ENCODE peak calls at places on chromosome 17, in five cellular contexts. Q is psoas muscle, P is SJSA1, S is lung, D is fibroblast of lung. N is an unnamed sample.

GRCh38 chr17:57861737-57862409 is 12.0 kb upstream of the MRPS23 start:
- DNase-seq in D (peak; percentile 56), Q (peak; percentile 81), S (peak; percentile 66), P (peak; percentile 76), N (no peak)

GRCh38 chr17:81536299-81537290 is 8.4 kb downstream of the FSCN2 start:
- DNase-seq in D (no peak), Q (no peak), P (no peak), S (no peak), N (no peak)

GRCh38 chr17:57553991-57554825 is 190.9 kb downstream of the CCDC182 start:
- DNase-seq in D (peak; percentile 58), P (peak; percentile 34), S (no peak), Q (no peak), N (no peak)

GRCh38 chr17:16282522-16282921 is 65.5 kb downstream of the PIGL start:
- DNase-seq in P (peak; percentile 78), S (no peak), D (peak; percentile 71), Q (no peak), N (no peak)

GRCh38 chr17:82349287-82349701 is 9.8 kb upstream of the TEX19 start:
- DNase-seq in S (no peak), D (no peak), Q (no peak), P (no peak), N (peak; percentile 81)

GRCh38 chr17:29618272-29619065 is 4.2 kb downstream of the CORO6 start:
- DNase-seq in D (no peak), P (no peak), S (no peak), Q (no peak), N (no peak)

GRCh38 chr17:61128671-61129115 is 270.9 kb upstream of the TBX2 start:
- DNase-seq in S (no peak), Q (no peak), D (peak; percentile 85), P (no peak), N (no peak)

GRCh38 chr17:79994602-79995001 is 41.1 kb downstream of the TBC1D16 start:
- DNase-seq in P (no peak), Q (no peak), S (no peak), D (no peak), N (no peak)

GRCh38 chr17:9209781-9210370 is 188.6 kb downstream of the NTN1 start:
- DNase-seq in P (no peak), Q (no peak), D (no peak), S (no peak), N (no peak)

GRCh38 chr17:77750427-77751043 is 208.0 kb upstream of the TNRC6C start:
- DNase-seq in P (no peak), Q (no peak), S (no peak), D (no peak), N (no peak)

GRCh38 chr17:55267777-55268648 is 3.3 kb downstream of the HLF start:
- DNase-seq in D (no peak), Q (no peak), P (no peak), S (no peak), N (no peak)

GRCh38 chr17:6135216-6135615 is 65.0 kb downstream of the WSCD1 start:
- DNase-seq in Q (no peak), D (no peak), S (no peak), P (no peak), N (no peak)

GRCh38 chr17:76382305-76382802 is 2.1 kb upstream of the SPHK1 start:
- DNase-seq in Q (peak; percentile 37), P (peak; percentile 88), S (no peak), D (no peak), N (no peak)

GRCh38 chr17:38747385-38748328 is 479 bp downstream of the PCGF2 start:
- DNase-seq in Q (peak; percentile 52), P (peak; percentile 34), D (no peak), S (no peak), N (no peak)

GRCh38 chr17:73338050-73338491 is 26.3 kb upstream of the CDC42EP4 start:
- DNase-seq in D (peak; percentile 81), S (no peak), Q (no peak), P (peak; percentile 99), N (no peak)

GRCh38 chr17:50908860-50909764 is 43.0 kb upstream of the TOB1 start:
- DNase-seq in P (no peak), Q (peak; percentile 57), S (peak; percentile 71), D (no peak), N (no peak)

GRCh38 chr17:1644493-1645206 is 882 bp downstream of the SCARF1 start:
- DNase-seq in Q (no peak), D (no peak), S (no peak), P (peak; percentile 15), N (no peak)

GRCh38 chr17:1646199-1646875 is 805 bp upstream of the SCARF1 start:
- DNase-seq in D (no peak), Q (no peak), S (no peak), P (no peak), N (no peak)

GRCh38 chr17:1643293-1643998 is 2.1 kb downstream of the SCARF1 start:
- DNase-seq in S (peak; percentile 76), D (no peak), Q (peak; percentile 49), P (no peak), N (no peak)

GRCh38 chr17:1643999-1644492 is 1.5 kb downstream of the SCARF1 start:
- DNase-seq in D (no peak), Q (no peak), S (peak; percentile 72), P (peak; percentile 12), N (no peak)

GRCh38 chr17:1645207-1646171 is at the start of gene SCARF1:
- DNase-seq in P (no peak), D (no peak), Q (peak; percentile 59), S (no peak), N (no peak)
- H3K4me3 ChIP-seq in P (no peak within 1 kb of the TSS), D (no peak within 1 kb of the TSS), Q (peak within 1 kb of the TSS; percentile 61), S (peak within 1 kb of the TSS; percentile 37), N (no peak within 1 kb of the TSS)

DNA sequence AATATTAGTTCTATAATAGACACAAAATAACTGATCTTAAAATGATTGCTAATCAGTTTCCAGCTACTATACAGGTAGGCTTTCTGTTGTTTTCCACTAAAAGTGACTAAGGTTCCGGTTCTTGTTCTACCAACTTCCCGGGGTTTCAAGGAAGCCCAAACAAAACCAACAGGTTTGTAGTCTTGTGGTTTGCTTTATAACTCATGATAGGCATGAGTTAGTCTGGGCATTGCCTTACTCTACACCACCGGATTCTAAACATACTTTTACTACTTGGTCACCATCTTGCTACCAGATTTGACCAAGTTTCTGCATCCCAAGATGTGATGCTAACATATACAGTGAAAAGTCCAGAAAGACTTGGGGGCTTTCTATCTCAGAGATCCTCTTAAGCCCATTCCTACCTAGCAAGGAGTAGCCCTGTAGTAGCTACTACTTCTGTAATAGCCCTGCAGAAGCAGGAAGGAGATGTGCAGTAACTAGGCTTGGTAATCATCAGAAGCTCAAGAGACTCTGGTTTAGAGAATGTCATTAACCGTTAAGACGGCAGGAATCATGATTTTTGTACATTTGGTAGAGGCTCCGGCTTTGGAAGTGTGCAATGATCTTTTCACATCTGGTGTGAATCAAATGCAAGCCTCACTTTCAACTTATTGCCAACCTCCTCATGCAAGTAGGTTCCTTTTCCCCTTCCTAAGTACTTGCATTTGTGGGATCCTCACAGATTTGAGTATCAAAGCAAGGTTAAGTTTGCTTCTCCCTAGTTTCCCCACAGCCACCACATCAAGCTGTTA is 1.6 kb downstream of the FAM117A start:
- DNase-seq in S (no peak), D (no peak), Q (no peak), P (no peak), N (no peak)
- H3K4me3 ChIP-seq in S (no peak overlapping the region), D (no peak overlapping the region), Q (peak overlapping the region; percentile 73), P (no peak overlapping the region), N (peak overlapping the region; percentile 56)

DNA sequence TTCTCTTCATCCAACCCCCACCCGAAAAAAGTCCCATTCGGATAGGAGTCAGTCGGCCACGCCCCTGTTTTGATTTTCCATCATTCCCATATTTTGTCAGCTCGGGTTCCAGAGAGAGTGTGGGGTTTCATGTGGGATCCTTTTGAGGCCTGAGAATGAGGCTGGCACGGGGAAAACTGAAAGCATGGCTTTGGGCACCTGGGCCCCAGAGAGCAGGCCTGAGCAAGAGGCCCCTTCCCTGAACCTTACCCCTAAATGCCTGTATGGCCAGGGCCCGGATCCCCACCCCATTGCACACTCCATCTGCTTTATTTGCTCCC is 4.6 kb upstream of the HOXB4 start:
- DNase-seq in P (no peak), Q (no peak), S (no peak), D (no peak), N (no peak)
- H3K4me3 ChIP-seq in P (no peak overlapping the region), Q (peak overlapping the region; percentile 61), S (no peak overlapping the region), D (peak overlapping the region; percentile 86), N (no peak overlapping the region)

DNA sequence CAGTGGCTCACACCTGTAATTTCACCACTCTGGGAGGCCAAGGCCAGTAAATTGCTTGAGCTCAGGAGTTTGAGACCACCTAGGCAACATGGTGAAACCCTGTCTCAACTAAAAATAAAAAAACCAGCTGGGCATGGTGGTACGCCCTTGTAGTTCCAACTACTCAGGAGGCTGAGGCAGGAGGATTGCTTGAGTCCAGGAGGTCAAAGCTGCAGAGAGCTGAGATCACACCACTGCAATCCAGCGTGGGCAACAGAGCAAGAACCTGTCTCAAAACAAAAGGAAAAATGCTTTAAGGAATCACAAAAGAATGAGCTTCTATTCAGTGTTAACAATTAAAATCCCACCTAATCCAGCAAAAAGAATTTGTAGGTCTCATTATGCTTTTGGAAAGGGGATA is 5.9 kb downstream of the PRR11 start:
- DNase-seq in Q (no peak), D (no peak), P (no peak), S (no peak), N (no peak)
- H3K4me3 ChIP-seq in Q (no peak overlapping the region), D (no peak overlapping the region), P (no peak overlapping the region), S (no peak overlapping the region), N (no peak overlapping the region)

GRCh38 chr17:45123930-45124796 is 8.2 kb downstream of the PLCD3 start:
- DNase-seq in P (peak; percentile 88), Q (peak; percentile 80), D (peak; percentile 84), S (peak; percentile 69), N (peak; percentile 88)
- H3K4me3 ChIP-seq in P (no peak overlapping the region), Q (no peak overlapping the region), D (no peak overlapping the region), S (no peak overlapping the region), N (no peak overlapping the region)

DNA sequence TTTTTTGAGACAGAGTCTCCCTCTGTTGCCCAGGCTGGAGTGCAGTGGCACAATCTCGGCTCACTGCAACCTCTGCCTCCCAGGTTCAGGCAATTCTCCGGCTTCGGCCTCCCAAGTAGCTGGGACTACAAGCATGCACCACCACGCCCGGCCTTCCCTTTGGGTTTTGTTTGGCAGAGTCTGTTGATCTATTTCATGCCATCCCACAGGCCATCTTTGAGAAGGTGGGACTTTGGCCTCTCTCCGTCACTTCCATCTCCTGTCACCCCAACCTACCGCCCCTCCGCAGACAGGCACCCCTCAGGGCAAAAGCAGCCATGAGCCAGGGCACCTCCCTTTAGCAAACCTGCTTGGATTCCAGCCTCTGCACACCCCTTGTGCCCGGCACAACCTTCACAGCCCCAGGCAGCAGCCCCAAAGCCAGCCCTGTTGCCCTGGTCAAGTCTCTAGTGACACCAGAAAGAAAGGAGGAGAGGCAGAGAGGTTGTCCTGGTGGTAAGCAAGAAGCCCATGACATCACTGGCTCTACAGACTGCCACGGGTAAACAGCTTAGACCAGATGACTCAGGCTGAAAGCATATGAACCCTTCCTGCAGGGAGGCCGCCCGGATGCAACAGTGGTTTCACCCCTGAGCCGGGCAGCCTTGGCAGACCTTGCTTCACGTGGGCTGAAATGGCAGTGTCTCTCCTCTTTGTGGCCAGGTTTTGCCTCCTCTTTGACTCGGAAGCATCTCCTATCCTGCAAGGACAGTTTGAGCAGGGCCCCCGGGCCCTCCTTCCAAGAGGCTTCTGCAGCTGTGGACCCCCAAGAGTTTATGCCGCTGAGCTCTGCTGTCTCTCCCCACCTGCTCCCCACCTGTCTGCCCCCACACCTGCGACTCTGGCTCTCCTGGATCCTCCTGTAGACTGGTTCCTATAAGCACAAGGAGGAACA is 8.1 kb upstream of the TIMP2 start:
- DNase-seq in P (peak; percentile 84), Q (peak; percentile 78), S (peak; percentile 43), D (peak; percentile 98), N (peak; percentile 94)
- H3K4me3 ChIP-seq in P (peak overlapping the region; percentile 7), Q (peak overlapping the region; percentile 33), S (no peak overlapping the region), D (peak overlapping the region; percentile 20), N (peak overlapping the region; percentile 29)